ENCODE peak calls at places on chromosomes 3 and 15, in eight cellular contexts. I, P, K, A, E, G, R and W are unnamed samples.

GRCh38 chr15:27512281-27513001 is 541.5 kb downstream of the GABRG3 start:
- DNase-seq in A (no peak), R (no peak), K (no peak), G (no peak), I (no peak), P (no peak), E (no peak), W (no peak)

GRCh38 chr15:73989001-73989798 is 2.9 kb downstream of the STOML1 start:
- DNase-seq in I (no peak), G (no peak), A (no peak), R (no peak), P (no peak), E (peak), K (peak), W (no peak)

GRCh38 chr15:74937226-74937601 is 659 bp downstream of the COX5A start:
- DNase-seq in I (no peak), R (no peak), A (no peak), P (no peak), K (no peak), E (no peak), G (no peak), W (no peak)

GRCh38 chr3:127747751-127748521 is 74.4 kb downstream of the MGLL start:
- DNase-seq in I (peak), G (no peak), A (no peak), P (peak), R (no peak), E (no peak), K (no peak), W (peak)

GRCh38 chr15:88470625-88471372 is 3.3 kb downstream of the MRPS11 start:
- DNase-seq in K (no peak), A (no peak), R (no peak), G (no peak), E (no peak), P (no peak), I (no peak), W (no peak)

GRCh38 chr15:58282060-58282708 is 144.0 kb downstream of the AQP9 start:
- DNase-seq in K (no peak), G (no peak), R (no peak), E (no peak), I (no peak), A (no peak), P (no peak), W (no peak)

GRCh38 chr3:127824151-127824825 is 2.0 kb upstream of the MGLL start:
- DNase-seq in P (no peak), K (no peak), R (no peak), G (no peak), E (no peak), A (no peak), I (no peak), W (no peak)

GRCh38 chr3:48404440-48405342 is 25.2 kb downstream of the PLXNB1 start:
- DNase-seq in A (peak), K (no peak), P (peak), I (peak), G (no peak), R (no peak), E (peak), W (no peak)

GRCh38 chr15:66644815-66645345 is 57.2 kb upstream of the SMAD6 start:
- DNase-seq in E (no peak), K (no peak), P (no peak), A (no peak), I (no peak), R (no peak), G (no peak), W (no peak)

GRCh38 chr3:36434682-36435426 is 54.5 kb downstream of the STAC start:
- DNase-seq in G (no peak), R (no peak), E (no peak), K (no peak), P (no peak), I (no peak), A (no peak), W (no peak)

GRCh38 chr3:129481783-129482332 is 41.8 kb downstream of the IFT122 start:
- DNase-seq in I (peak), R (no peak), E (peak), G (no peak), K (no peak), P (peak), A (no peak), W (peak)

GRCh38 chr3:82462977-82463376 is 701.5 kb upstream of the GBE1 start:
- DNase-seq in A (no peak), E (no peak), G (no peak), P (no peak), R (no peak), I (no peak), K (no peak), W (no peak)

GRCh38 chr15:94263341-94264273 is 32.2 kb downstream of the MCTP2 start:
- DNase-seq in E (no peak), G (no peak), A (no peak), K (no peak), P (no peak), R (no peak), I (no peak), W (no peak)

GRCh38 chr15:95016511-95017219 is 785.3 kb downstream of the MCTP2 start:
- DNase-seq in G (no peak), A (no peak), K (no peak), R (no peak), I (no peak), E (no peak), P (no peak), W (peak)

GRCh38 chr3:183375337-183375736 is 53.1 kb downstream of the MCF2L2 start:
- DNase-seq in G (no peak), I (no peak), E (no peak), P (no peak), A (no peak), K (no peak), R (no peak), W (no peak)

GRCh38 chr3:12509466-12509865 is 25.2 kb downstream of the TSEN2 start:
- DNase-seq in P (no peak), R (no peak), E (no peak), I (no peak), G (no peak), A (no peak), K (no peak), W (no peak)

GRCh38 chr3:184583345-184584000 is 21.9 kb downstream of the EPHB3 start:
- DNase-seq in K (no peak), R (peak), E (no peak), G (no peak), P (no peak), I (no peak), A (no peak), W (peak)

GRCh38 chr3:189519458-189519857 is 111.7 kb upstream of the TP63 start:
- DNase-seq in E (no peak), G (no peak), P (no peak), R (no peak), I (no peak), K (no peak), A (no peak), W (no peak)

GRCh38 chr15:42130246-42130986 is 26.0 kb downstream of the PLA2G4F start:
- DNase-seq in I (no peak), G (no peak), A (no peak), E (peak), K (no peak), R (no peak), P (no peak), W (no peak)

GRCh38 chr3:195451373-195452000 is 8.7 kb upstream of the ACAP2 start:
- DNase-seq in I (no peak), G (no peak), P (no peak), A (no peak), R (no peak), K (no peak), E (no peak), W (no peak)

GRCh38 chr15:90762109-90762508 is 45.0 kb downstream of the BLM start:
- DNase-seq in P (peak), R (peak), A (no peak), G (no peak), K (no peak), E (no peak), I (peak), W (peak)

GRCh38 chr15:40064231-40064894 is 25.4 kb upstream of the SRP14 start:
- DNase-seq in G (no peak), E (peak), R (no peak), I (no peak), P (no peak), A (no peak), K (no peak), W (no peak)

GRCh38 chr3:149494022-149494758 is 19.7 kb downstream of the TM4SF4 start:
- DNase-seq in E (peak), R (peak), P (peak), K (peak), G (no peak), A (peak), I (peak), W (peak)

GRCh38 chr15:40953713-40954074 is 423 bp downstream of the CHAC1 start:
- DNase-seq in I (no peak), R (no peak), A (no peak), G (no peak), K (no peak), P (no peak), E (no peak), W (peak)

GRCh38 chr15:95626501-95627361 is 703.8 kb upstream of the NR2F2 start:
- DNase-seq in P (no peak), R (no peak), G (no peak), A (no peak), I (no peak), K (no peak), E (no peak), W (no peak)

GRCh38 chr3:55721716-55722484 is 234.8 kb upstream of the WNT5A start:
- DNase-seq in G (no peak), K (no peak), I (peak), R (no peak), P (peak), E (no peak), A (no peak), W (no peak)

GRCh38 chr3:94647131-94647530 is 584.3 kb downstream of the NSUN3 start:
- DNase-seq in K (no peak), A (no peak), G (no peak), I (no peak), R (no peak), E (no peak), P (no peak), W (no peak)
- TF ChIP-seq POLR2A in K (no peak), A (no peak), G (no peak), I (no peak), R (no peak), E (no peak), P (no peak), W (no peak)

GRCh38 chr3:171801738-171802600 is 8.3 kb downstream of the PLD1 start:
- DNase-seq in P (no peak), I (no peak), R (no peak), G (no peak), A (no peak), K (no peak), E (no peak), W (no peak)
- TF ChIP-seq POLR2A in P (no peak), I (no peak), R (no peak), G (no peak), A (no peak), K (no peak), E (no peak), W (no peak)

GRCh38 chr3:53808496-53808895 is 37.7 kb downstream of the CHDH start:
- DNase-seq in I (no peak), P (peak), A (no peak), E (no peak), K (no peak), R (peak), G (no peak), W (no peak)

GRCh38 chr3:53807117-53807521 is 39.1 kb downstream of the CHDH start:
- DNase-seq in R (peak), E (no peak), G (no peak), A (no peak), I (no peak), P (no peak), K (no peak), W (no peak)

GRCh38 chr3:53804697-53805462 is 41.3 kb downstream of the CHDH start:
- DNase-seq in E (no peak), I (no peak), G (no peak), P (no peak), R (no peak), A (peak), K (peak), W (no peak)

GRCh38 chr3:53805463-53806159 is 40.6 kb downstream of the CHDH start:
- DNase-seq in R (no peak), K (no peak), A (no peak), E (no peak), P (no peak), I (no peak), G (no peak), W (no peak)

DNA sequence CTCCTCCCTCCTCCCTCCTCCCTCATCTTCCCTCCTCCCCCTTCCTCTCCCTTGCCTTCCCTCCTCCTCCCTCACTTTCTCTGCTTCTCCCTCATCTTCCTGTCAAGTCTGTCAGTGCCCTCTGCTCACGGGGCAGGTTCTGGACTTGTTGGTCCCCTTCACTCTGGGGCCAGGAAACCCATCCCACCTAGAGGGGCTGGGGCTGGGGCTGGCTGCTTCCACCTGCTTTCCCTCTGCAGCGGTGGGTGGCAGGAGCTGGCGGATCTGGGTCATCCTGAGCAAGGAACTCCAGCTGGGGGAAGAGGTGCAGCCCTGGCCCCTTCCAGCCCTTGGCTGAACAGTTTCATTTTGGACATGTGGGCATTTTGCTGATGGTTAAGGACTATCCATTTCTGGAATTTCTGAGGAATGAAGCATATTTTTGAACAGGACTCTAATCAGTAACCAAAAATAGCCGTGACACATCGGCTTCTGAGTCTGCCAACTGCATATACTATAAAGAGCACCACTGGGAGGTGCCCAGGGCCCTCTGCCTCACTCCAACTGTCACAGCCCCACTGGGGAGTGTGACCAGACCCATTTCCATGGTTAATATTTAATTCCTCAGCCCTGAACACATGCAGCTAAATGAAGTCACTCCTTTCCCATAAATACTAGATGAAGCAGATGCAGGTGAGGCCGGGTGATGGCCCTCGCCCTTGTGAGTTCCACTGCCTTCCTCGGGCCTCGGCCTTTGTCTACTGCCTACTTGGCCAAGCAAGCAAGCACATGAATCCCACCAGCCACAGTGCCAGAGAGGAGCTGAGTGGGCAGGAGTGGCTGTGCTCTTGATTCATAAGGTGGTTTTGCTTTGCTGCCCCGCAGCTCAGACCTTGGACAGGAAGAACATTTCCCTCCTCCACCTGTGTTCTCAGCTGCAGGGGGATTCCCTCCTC is 39.8 kb downstream of the CHDH start:
- DNase-seq in A (no peak), I (peak), G (no peak), P (peak), E (no peak), K (no peak), R (peak), W (peak)
- TF ChIP-seq POLR2A in A (no peak), I (no peak), G (no peak), P (no peak), E (no peak), K (no peak), R (no peak), W (no peak)

GRCh38 chr3:185823280-185824044 is 1.4 kb downstream of the IGF2BP2 start:
- DNase-seq in I (peak), K (no peak), A (peak), E (no peak), G (no peak), R (peak), P (peak), W (peak)

GRCh38 chr3:185825379-185825638 is 467 bp upstream of the IGF2BP2 start:
- DNase-seq in A (peak), K (no peak), P (no peak), I (no peak), E (no peak), G (no peak), R (no peak), W (no peak)

GRCh38 chr3:185824051-185824466 is 783 bp downstream of the IGF2BP2 start:
- DNase-seq in P (no peak), A (peak), E (no peak), R (peak), I (peak), K (no peak), G (no peak), W (peak)

GRCh38 chr3:185825639-185826481 is 1.0 kb upstream of the IGF2BP2 start:
- DNase-seq in P (peak), A (no peak), K (no peak), G (no peak), I (peak), R (peak), E (no peak), W (peak)

GRCh38 chr3:185824467-185825378 is at the start of gene IGF2BP2:
- DNase-seq in A (peak), G (no peak), R (peak), P (peak), E (no peak), I (peak), K (no peak), W (peak)
- TF ChIP-seq POLR2A in A (no peak), G (no peak), R (no peak), P (no peak), E (peak), I (peak), K (peak), W (peak)